ENCODE peak calls at places on chromosomes 7 and 10, in nine cellular contexts. One of them, this sample, is unnamed.

GRCh38 chr10:109934958-109935793 is 11.9 kb upstream of the XPNPEP1 start:
- DNase-seq in ELR: no peak
- DNase-seq in activated T-helper 1 cell treated with Interleukin-2 at 50 U/mL for 16 hours: no peak
- DNase-seq in NCI-H446: no peak
- DNase-seq in astrocyte of the cerebellum: peak; percentile 61
- DNase-seq in fibroblast of pulmonary artery: peak; percentile 86
- DNase-seq in NCI-H1092: no peak
- DNase-seq in A549: no peak
- DNase-seq in progenitor cell of endocrine pancreas: no peak
- DNase-seq in this sample: no peak

GRCh38 chr7:30256459-30256858 is 27.9 kb upstream of the ZNRF2 start:
- DNase-seq in ELR: no peak
- DNase-seq in activated T-helper 1 cell treated with Interleukin-2 at 50 U/mL for 16 hours: no peak
- DNase-seq in NCI-H446: no peak
- DNase-seq in astrocyte of the cerebellum: no peak
- DNase-seq in fibroblast of pulmonary artery: no peak
- DNase-seq in NCI-H1092: no peak
- DNase-seq in A549: no peak
- DNase-seq in progenitor cell of endocrine pancreas: no peak
- DNase-seq in this sample: no peak

GRCh38 chr7:129882531-129882930 is 70.2 kb downstream of the UBE2H start:
- DNase-seq in ELR: peak; percentile 75
- DNase-seq in activated T-helper 1 cell treated with Interleukin-2 at 50 U/mL for 16 hours: no peak
- DNase-seq in NCI-H446: no peak
- DNase-seq in astrocyte of the cerebellum: no peak
- DNase-seq in fibroblast of pulmonary artery: no peak
- DNase-seq in NCI-H1092: no peak
- DNase-seq in A549: no peak
- DNase-seq in progenitor cell of endocrine pancreas: no peak
- DNase-seq in this sample: no peak

GRCh38 chr10:36730316-36730715 is 395.1 kb upstream of the ANKRD30A start:
- DNase-seq in ELR: peak; percentile 32
- DNase-seq in activated T-helper 1 cell treated with Interleukin-2 at 50 U/mL for 16 hours: no peak
- DNase-seq in NCI-H446: no peak
- DNase-seq in astrocyte of the cerebellum: no peak
- DNase-seq in fibroblast of pulmonary artery: no peak
- DNase-seq in NCI-H1092: no peak
- DNase-seq in A549: no peak
- DNase-seq in progenitor cell of endocrine pancreas: no peak
- DNase-seq in this sample: no peak

GRCh38 chr7:143394068-143394467 is 12.9 kb downstream of the ZYX start:
- DNase-seq in ELR: no peak
- DNase-seq in activated T-helper 1 cell treated with Interleukin-2 at 50 U/mL for 16 hours: no peak
- DNase-seq in NCI-H446: no peak
- DNase-seq in astrocyte of the cerebellum: no peak
- DNase-seq in fibroblast of pulmonary artery: no peak
- DNase-seq in NCI-H1092: no peak
- DNase-seq in A549: no peak
- DNase-seq in progenitor cell of endocrine pancreas: no peak
- DNase-seq in this sample: no peak

GRCh38 chr7:45921381-45921698 is 268 bp upstream of the IGFBP3 start:
- DNase-seq in ELR: no peak
- DNase-seq in activated T-helper 1 cell treated with Interleukin-2 at 50 U/mL for 16 hours: no peak
- DNase-seq in NCI-H446: no peak
- DNase-seq in astrocyte of the cerebellum: no peak
- DNase-seq in fibroblast of pulmonary artery: no peak
- DNase-seq in NCI-H1092: no peak
- DNase-seq in A549: no peak
- DNase-seq in progenitor cell of endocrine pancreas: no peak
- DNase-seq in this sample: no peak

GRCh38 chr10:3757638-3758490 is 27.1 kb downstream of the KLF6 start:
- DNase-seq in ELR: peak; percentile 75
- DNase-seq in activated T-helper 1 cell treated with Interleukin-2 at 50 U/mL for 16 hours: peak; percentile 56
- DNase-seq in NCI-H446: no peak
- DNase-seq in astrocyte of the cerebellum: no peak
- DNase-seq in fibroblast of pulmonary artery: peak; percentile 37
- DNase-seq in NCI-H1092: no peak
- DNase-seq in A549: no peak
- DNase-seq in progenitor cell of endocrine pancreas: no peak
- DNase-seq in this sample: no peak

GRCh38 chr10:29600067-29600466 is 34.7 kb downstream of the SVIL start:
- DNase-seq in ELR: peak; percentile 58
- DNase-seq in activated T-helper 1 cell treated with Interleukin-2 at 50 U/mL for 16 hours: no peak
- DNase-seq in NCI-H446: no peak
- DNase-seq in astrocyte of the cerebellum: no peak
- DNase-seq in fibroblast of pulmonary artery: no peak
- DNase-seq in NCI-H1092: no peak
- DNase-seq in A549: no peak
- DNase-seq in progenitor cell of endocrine pancreas: no peak
- DNase-seq in this sample: peak; percentile 8

GRCh38 chr7:103480771-103481170 is 34.8 kb upstream of the SLC26A5 start:
- DNase-seq in ELR: no peak
- DNase-seq in activated T-helper 1 cell treated with Interleukin-2 at 50 U/mL for 16 hours: no peak
- DNase-seq in NCI-H446: no peak
- DNase-seq in astrocyte of the cerebellum: no peak
- DNase-seq in fibroblast of pulmonary artery: no peak
- DNase-seq in NCI-H1092: no peak
- DNase-seq in A549: no peak
- DNase-seq in progenitor cell of endocrine pancreas: no peak
- DNase-seq in this sample: no peak

GRCh38 chr7:148738737-148739535 is 40.2 kb downstream of the CUL1 start:
- DNase-seq in ELR: peak; percentile 23
- DNase-seq in activated T-helper 1 cell treated with Interleukin-2 at 50 U/mL for 16 hours: no peak
- DNase-seq in NCI-H446: no peak
- DNase-seq in astrocyte of the cerebellum: no peak
- DNase-seq in fibroblast of pulmonary artery: no peak
- DNase-seq in NCI-H1092: no peak
- DNase-seq in A549: no peak
- DNase-seq in progenitor cell of endocrine pancreas: no peak
- DNase-seq in this sample: no peak

GRCh38 chr10:71217266-71218045 is 5.1 kb downstream of the UNC5B start:
- DNase-seq in ELR: peak; percentile 29
- DNase-seq in activated T-helper 1 cell treated with Interleukin-2 at 50 U/mL for 16 hours: no peak
- DNase-seq in NCI-H446: no peak
- DNase-seq in astrocyte of the cerebellum: no peak
- DNase-seq in fibroblast of pulmonary artery: no peak
- DNase-seq in NCI-H1092: no peak
- DNase-seq in A549: no peak
- DNase-seq in progenitor cell of endocrine pancreas: no peak
- DNase-seq in this sample: no peak

GRCh38 chr7:116138202-116138801 is 72.0 kb upstream of the TES start:
- DNase-seq in ELR: peak; percentile 76
- DNase-seq in activated T-helper 1 cell treated with Interleukin-2 at 50 U/mL for 16 hours: no peak
- DNase-seq in NCI-H446: peak; percentile 47
- DNase-seq in astrocyte of the cerebellum: peak; percentile 53
- DNase-seq in fibroblast of pulmonary artery: peak; percentile 83
- DNase-seq in NCI-H1092: peak; percentile 8
- DNase-seq in A549: peak; percentile 72
- DNase-seq in progenitor cell of endocrine pancreas: no peak
- DNase-seq in this sample: peak; percentile 48

GRCh38 chr10:117544729-117545140 is 2.2 kb downstream of the EMX2 start:
- DNase-seq in ELR: no peak
- DNase-seq in activated T-helper 1 cell treated with Interleukin-2 at 50 U/mL for 16 hours: no peak
- DNase-seq in NCI-H446: no peak
- DNase-seq in astrocyte of the cerebellum: no peak
- DNase-seq in fibroblast of pulmonary artery: no peak
- DNase-seq in NCI-H1092: no peak
- DNase-seq in A549: no peak
- DNase-seq in progenitor cell of endocrine pancreas: no peak
- DNase-seq in this sample: no peak

GRCh38 chr7:133112335-133112734 is 30.4 kb upstream of the CHCHD3 start:
- DNase-seq in ELR: no peak
- DNase-seq in activated T-helper 1 cell treated with Interleukin-2 at 50 U/mL for 16 hours: no peak
- DNase-seq in NCI-H446: no peak
- DNase-seq in astrocyte of the cerebellum: no peak
- DNase-seq in fibroblast of pulmonary artery: no peak
- DNase-seq in NCI-H1092: no peak
- DNase-seq in A549: no peak
- DNase-seq in progenitor cell of endocrine pancreas: no peak
- DNase-seq in this sample: no peak

This sample was measured in HCT116.